ENCODE peak calls at places on chromosomes 7 and 10, in six cellular contexts. M, V, W, I, N and D are unnamed samples.

GRCh38 chr7:145106001-145106400 is 270.1 kb upstream of the TPK1 start:
- DNase-seq in M (peak), V (peak), W (no peak), I (no peak), N (no peak), D (peak)

GRCh38 chr7:105673367-105674188 is 92.3 kb upstream of the EFCAB10 start:
- DNase-seq in M (no peak), V (no peak), W (peak), I (no peak), N (no peak), D (no peak)

GRCh38 chr10:110226926-110227641 is 19.7 kb downstream of the MXI1 start:
- DNase-seq in M (no peak), V (peak), W (peak), I (no peak), N (peak), D (no peak)

GRCh38 chr7:43612599-43613589 is 30.0 kb downstream of the STK17A start:
- DNase-seq in M (peak), V (no peak), W (peak), I (no peak), N (no peak), D (peak)

GRCh38 chr10:8056891-8057331 is 2.4 kb downstream of the GATA3 start:
- DNase-seq in M (no peak), V (no peak), W (no peak), I (peak), N (no peak), D (no peak)

GRCh38 chr7:134690614-134691504 is 44.2 kb downstream of the BPGM start:
- DNase-seq in M (no peak), V (no peak), W (peak), I (no peak), N (no peak), D (no peak)

GRCh38 chr7:12490105-12490688 is 80.3 kb upstream of the SCIN start:
- DNase-seq in M (peak), V (no peak), W (peak), I (no peak), N (peak), D (peak)

GRCh38 chr7:140005754-140006503 is 56.8 kb downstream of the PARP12 start:
- DNase-seq in M (peak), V (no peak), W (peak), I (no peak), N (peak), D (peak)

GRCh38 chr10:5965266-5965665 is 12.1 kb downstream of the IL15RA start:
- DNase-seq in M (no peak), V (no peak), W (no peak), I (no peak), N (no peak), D (no peak)

GRCh38 chr10:69738071-69738470 is 63.6 kb upstream of the COL13A1 start:
- DNase-seq in M (no peak), V (no peak), W (no peak), I (no peak), N (no peak), D (no peak)

GRCh38 chr10:3198900-3199299 is 26.3 kb upstream of the PITRM1 start:
- DNase-seq in M (no peak), V (no peak), W (no peak), I (no peak), N (no peak), D (no peak)

GRCh38 chr10:59538623-59539022 is 171.0 kb downstream of the SLC16A9 start:
- DNase-seq in M (no peak), V (no peak), W (no peak), I (no peak), N (no peak), D (no peak)

GRCh38 chr7:13903997-13904396 is 85.5 kb downstream of the ETV1 start:
- DNase-seq in M (peak), V (no peak), W (peak), I (no peak), N (no peak), D (peak)

GRCh38 chr7:137331378-137331777 is 12.2 kb downstream of the PTN start:
- DNase-seq in M (no peak), V (no peak), W (peak), I (no peak), N (no peak), D (peak)

GRCh38 chr7:158076656-158077055 is 511.0 kb downstream of the PTPRN2 start:
- DNase-seq in M (no peak), V (no peak), W (no peak), I (no peak), N (no peak), D (no peak)

GRCh38 chr7:51366930-51367613 is 50.5 kb upstream of the COBL start:
- DNase-seq in M (peak), V (no peak), W (peak), I (no peak), N (peak), D (peak)

GRCh38 chr7:90551036-90551435 is 45.1 kb upstream of the CDK14 start:
- DNase-seq in M (no peak), V (no peak), W (no peak), I (no peak), N (no peak), D (no peak)

GRCh38 chr10:22341190-22341935 is 3.9 kb upstream of the SPAG6 start:
- DNase-seq in M (peak), V (no peak), W (no peak), I (no peak), N (peak), D (peak)

GRCh38 chr7:55130554-55131198 is 111.9 kb downstream of the EGFR start:
- DNase-seq in M (peak), V (peak), W (peak), I (no peak), N (no peak), D (peak)

GRCh38 chr10:50392966-50393718 is 141.8 kb upstream of the ASAH2 start:
- DNase-seq in M (no peak), V (no peak), W (peak), I (no peak), N (peak), D (peak)

GRCh38 chr7:116177009-116177408 is 33.3 kb upstream of the TES start:
- DNase-seq in M (peak), V (no peak), W (peak), I (no peak), N (no peak), D (peak)

GRCh38 chr10:7107287-7107686 is 303.5 kb downstream of the SFMBT2 start:
- DNase-seq in M (peak), V (no peak), W (peak), I (no peak), N (no peak), D (peak)

GRCh38 chr10:105287970-105288369 is 646.9 kb downstream of the SORCS3 start:
- DNase-seq in M (no peak), V (no peak), W (no peak), I (no peak), N (no peak), D (no peak)

GRCh38 chr10:5817322-5818047 is 4.3 kb upstream of the GDI2 start:
- DNase-seq in M (no peak), V (no peak), W (no peak), I (peak), N (no peak), D (no peak)

GRCh38 chr7:79622781-79623180 is 169.3 kb upstream of the MAGI2 start:
- DNase-seq in M (no peak), V (no peak), W (no peak), I (no peak), N (no peak), D (peak)

GRCh38 chr7:111560773-111561658 is 1.3 kb downstream of the IMMP2L start:
- DNase-seq in M (peak), V (no peak), W (peak), I (no peak), N (no peak), D (peak)

GRCh38 chr10:99466632-99467031 is 36.2 kb upstream of the GOT1 start:
- DNase-seq in M (peak), V (no peak), W (no peak), I (no peak), N (no peak), D (no peak)

GRCh38 chr10:11148638-11149037 is 131.0 kb downstream of the CELF2 start:
- DNase-seq in M (no peak), V (no peak), W (no peak), I (no peak), N (no peak), D (no peak)
- H3K4me3 ChIP-seq in M (no peak), V (no peak), W (no peak), I (no peak), N (no peak), D (no peak)

DNA sequence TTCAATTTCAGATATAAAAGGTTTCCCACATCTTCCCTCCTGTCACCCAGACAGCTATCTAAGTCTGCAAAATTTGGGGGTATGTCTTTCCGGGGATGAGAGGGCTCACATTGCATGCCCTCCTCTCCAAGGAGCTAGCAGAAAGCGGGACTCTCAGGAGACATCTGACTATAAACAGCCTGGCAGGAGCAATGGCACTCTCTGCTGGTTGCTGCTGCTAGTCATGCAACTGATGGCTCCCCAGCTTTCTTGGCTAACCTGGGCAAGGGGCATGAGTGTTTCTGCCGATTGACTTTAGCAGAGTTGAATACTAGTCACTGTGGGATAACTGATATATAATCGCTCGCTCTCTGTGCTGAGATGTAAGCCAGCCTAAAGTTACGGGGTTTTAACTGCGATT is 12.0 kb downstream of the TBX20 start:
- DNase-seq in M (no peak), V (no peak), W (no peak), I (no peak), N (no peak), D (no peak)
- TF ChIP-seq CTCF in M (peak), V (no peak), W (no peak), I (no peak), N (no peak), D (no peak)

GRCh38 chr10:27413387-27413786 is 90.7 kb upstream of the RAB18 start:
- DNase-seq in M (no peak), V (no peak), W (no peak), I (no peak), N (no peak), D (no peak)
- H3K4me3 ChIP-seq in M (no peak), V (peak), W (no peak), I (no peak), N (no peak), D (no peak)

DNA sequence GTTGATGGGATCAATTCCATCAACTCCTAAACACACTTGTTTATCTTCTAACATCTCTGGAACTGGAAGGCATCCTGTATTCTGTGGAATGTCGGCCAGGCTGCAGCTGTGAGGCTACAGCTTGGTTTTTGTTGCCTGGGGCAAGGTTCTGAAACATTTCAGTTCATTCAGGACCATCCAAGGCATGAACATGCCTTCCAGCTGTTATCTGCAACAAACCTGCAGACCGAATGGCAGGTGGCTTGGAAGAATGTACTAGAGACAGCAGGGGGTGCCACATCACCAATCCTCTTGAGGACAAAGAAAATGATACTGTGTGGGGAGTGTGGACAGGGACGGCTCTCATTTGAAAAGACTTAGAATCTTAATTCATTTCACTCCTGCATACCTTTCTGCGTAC is 12.4 kb downstream of the PAPOLB start:
- DNase-seq in M (peak), V (no peak), W (peak), I (no peak), N (peak), D (peak)
- TF ChIP-seq CTCF in M (peak), V (peak), W (peak), I (peak), N (peak), D (peak)

GRCh38 chr10:88989423-88989822 is 1.2 kb upstream of the FAS start:
- DNase-seq in M (no peak), V (no peak), W (no peak), I (no peak), N (no peak), D (no peak)
- H3K4me3 ChIP-seq in M (peak), V (peak), W (peak), I (peak), N (no peak), D (peak)

GRCh38 chr7:124765401-124766352 is at the start of gene GPR37:
- DNase-seq in M (peak), V (no peak), W (peak), I (no peak), N (peak), D (peak)
- TF ChIP-seq CTCF in M (no peak), V (no peak), W (peak), I (no peak), N (no peak), D (no peak)

GRCh38 chr10:103850572-103850895 is 4.8 kb downstream of the SH3PXD2A start:
- DNase-seq in M (no peak), V (peak), W (no peak), I (no peak), N (no peak), D (no peak)
- H3K4me3 ChIP-seq in M (no peak), V (peak), W (peak), I (no peak), N (no peak), D (peak)